ENCODE peak calls at places on chromosomes 5 and 9, in eight cellular contexts. B is HepG2, D is SK-N-SH, Q is HL-60, P is HCT116, A is Panc1, F is K562, R is GM12878. H is an unnamed sample. For H3K27me3, the result is how much of the 10 kb centered on the place peaks cover.

GRCh38 chr5:43104102-43104501 is 16.6 kb upstream of the ZNF131 start:
- DNase-seq in A (no peak), D (no peak), P (no peak), Q (no peak), R (no peak), F (no peak), B (no peak), H (no peak)

GRCh38 chr5:149441986-149442385 is 62.9 kb upstream of the IL17B start:
- DNase-seq in D (no peak), Q (no peak), R (no peak), B (no peak), F (no peak), A (no peak), P (no peak), H (no peak)

GRCh38 chr9:133064241-133065069 is 2.7 kb downstream of the CEL start:
- DNase-seq in B (no peak), D (no peak), R (no peak), Q (no peak), F (no peak), A (no peak), P (no peak), H (no peak)

GRCh38 chr5:141870871-141871270 is 7.3 kb downstream of the PCDH1 start:
- DNase-seq in P (no peak), B (no peak), D (no peak), A (no peak), F (no peak), R (no peak), Q (no peak), H (no peak)

GRCh38 chr9:136095028-136095494 is at the start of gene NACC2:
- DNase-seq in B (no peak), D (peak), R (no peak), P (no peak), Q (peak), F (peak), A (no peak), H (peak)

GRCh38 chr5:10601246-10602030 is 37.6 kb downstream of the ANKRD33B start:
- DNase-seq in R (no peak), Q (peak), F (peak), B (peak), P (peak), A (no peak), D (peak), H (no peak)

GRCh38 chr5:76849767-76850291 is at the start of gene S100Z:
- DNase-seq in Q (peak), F (peak), P (no peak), D (no peak), A (no peak), B (no peak), R (no peak), H (no peak)

GRCh38 chr9:128322342-128323191 is at the start of the genes COQ4 and TRUB2:
- DNase-seq in P (peak), R (peak), B (peak), D (peak), F (peak), Q (peak), A (peak), H (peak)

GRCh38 chr9:109408759-109409462 is 88.1 kb upstream of the EPB41L4B start:
- DNase-seq in D (no peak), F (no peak), B (no peak), P (no peak), Q (no peak), A (no peak), R (no peak), H (peak)

GRCh38 chr5:24391816-24392215 is 253.0 kb downstream of the CDH10 start:
- DNase-seq in B (no peak), P (no peak), Q (no peak), R (no peak), D (no peak), F (no peak), A (no peak), H (no peak)

GRCh38 chr9:21398955-21399489 is 9.9 kb upstream of the IFNA8 start:
- DNase-seq in P (no peak), R (no peak), F (no peak), A (no peak), D (no peak), B (no peak), Q (no peak), H (no peak)

GRCh38 chr9:21392270-21392669 is 7.1 kb upstream of the IFNA2 start:
- DNase-seq in F (no peak), P (peak), D (peak), A (no peak), Q (no peak), R (no peak), B (peak), H (peak)

GRCh38 chr9:21395778-21396717 is 10.8 kb upstream of the IFNA2 start:
- DNase-seq in P (peak), Q (peak), A (no peak), R (no peak), D (peak), F (no peak), B (peak), H (peak)
- H3K27me3 ChIP-seq in P (under half), Q (under half), A (under half), R (under half), D (under half), F (under half), B (under half), H (under half)

DNA sequence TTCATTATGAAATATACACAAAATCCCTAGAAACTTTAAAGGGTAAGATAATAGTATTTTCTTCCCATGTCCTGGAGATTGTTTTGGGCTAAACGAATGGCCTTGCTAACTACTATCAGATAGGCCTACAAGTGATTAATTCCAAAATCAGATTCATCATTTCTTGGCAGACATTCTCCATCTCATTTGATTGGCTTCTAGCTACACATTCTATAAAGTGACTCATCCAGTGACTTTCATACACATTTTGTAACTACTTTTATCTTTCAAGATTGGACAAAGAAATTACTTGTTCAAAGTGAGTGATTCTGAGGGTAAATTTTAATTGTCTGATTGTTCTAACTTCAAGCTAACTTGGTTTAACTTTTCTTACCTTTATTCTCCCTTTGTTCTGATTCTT is 93.3 kb downstream of the RAPGEF6 start:
- DNase-seq in B (no peak), A (no peak), P (no peak), D (no peak), Q (no peak), R (no peak), F (no peak), H (no peak)
- TF ChIP-seq REST in B (no peak), A (no peak), P (no peak), D (no peak), Q (no peak), R (no peak), F (no peak), H (no peak)

DNA sequence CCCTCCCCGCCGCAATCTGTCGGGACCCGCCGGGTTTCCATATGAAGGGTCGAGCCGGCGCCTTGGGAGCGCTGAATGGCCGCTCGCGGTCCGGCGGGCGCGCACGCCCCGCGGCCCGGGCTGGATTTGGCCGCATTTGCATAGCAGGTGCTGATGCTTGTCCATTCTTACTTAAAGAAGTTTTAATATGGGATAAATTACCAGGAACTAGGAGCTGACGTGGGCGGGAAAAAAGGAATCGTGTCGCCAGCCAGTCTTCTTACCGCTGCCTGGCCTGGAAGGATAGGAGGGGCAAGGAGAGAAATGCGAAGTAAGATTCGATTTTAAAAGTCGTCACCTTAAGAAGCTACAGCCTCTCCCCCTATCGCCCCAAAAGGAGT is 8.9 kb upstream of the NEUROG1 start:
- DNase-seq in P (no peak), F (no peak), B (no peak), R (no peak), Q (no peak), A (no peak), D (no peak), H (peak)
- H3K27me3 ChIP-seq in P (under half), F (under half), B (under half), R (under half), Q (under half), A (under half), D (half or more), H (half or more)

DNA sequence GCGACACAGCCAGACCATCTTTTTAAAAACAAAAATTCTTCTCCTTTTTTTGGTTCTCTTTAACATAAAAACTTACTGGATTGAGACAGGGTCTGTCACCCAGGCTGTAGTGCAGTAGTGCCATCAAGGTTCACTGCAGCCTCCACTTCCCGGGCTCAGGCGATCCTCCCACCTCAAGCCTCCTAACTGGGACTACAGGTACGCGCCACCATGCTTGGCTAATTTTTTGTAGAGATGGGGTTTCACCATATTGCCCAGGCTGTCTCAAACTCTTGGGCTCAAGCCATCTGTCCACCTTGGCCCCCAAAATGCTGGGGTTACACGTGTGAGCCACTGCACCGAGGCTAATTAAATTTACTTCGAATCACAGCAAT is 13.8 kb downstream of the HNRNPK start:
- DNase-seq in A (no peak), R (no peak), P (no peak), B (no peak), F (no peak), Q (no peak), D (no peak), H (peak)
- TF ChIP-seq REST in A (no peak), R (no peak), P (no peak), B (no peak), F (no peak), Q (no peak), D (no peak), H (no peak)

DNA sequence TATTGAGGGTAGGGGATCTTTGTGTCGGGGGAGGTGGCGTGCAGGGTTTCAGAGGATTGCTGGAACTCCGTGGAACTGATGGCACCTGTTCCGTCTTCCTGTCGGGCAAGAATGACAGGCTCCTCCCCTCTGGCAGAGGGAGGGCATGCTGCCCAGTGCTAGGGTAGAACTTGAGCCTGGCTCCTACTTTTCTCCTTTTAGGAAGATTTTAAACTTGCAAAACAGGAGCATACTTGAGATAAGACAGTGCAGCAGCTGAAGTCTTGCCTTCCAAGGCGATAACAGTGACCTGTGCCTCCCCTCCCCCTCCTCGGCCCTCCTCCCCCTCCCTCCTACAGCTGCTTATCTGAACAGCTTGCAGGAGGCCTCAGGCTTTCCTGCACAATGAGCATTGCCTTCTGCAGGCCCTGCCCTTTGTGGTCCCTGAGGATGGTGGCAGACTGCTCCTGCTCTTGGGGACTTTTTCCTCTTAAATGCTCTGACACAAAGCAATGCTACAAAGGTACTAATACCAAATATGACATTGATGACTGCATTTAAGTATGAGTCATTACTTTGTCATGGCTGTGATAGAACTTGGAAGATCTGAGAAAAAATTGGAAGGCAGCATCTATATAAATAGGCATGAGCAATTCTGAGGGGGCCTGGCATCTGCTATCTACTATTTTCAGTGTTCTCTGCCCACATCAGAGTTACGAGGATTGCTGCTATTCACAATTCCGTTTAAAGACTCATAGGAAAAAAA is 1.9 kb downstream of the GADD45G start:
- DNase-seq in Q (peak), P (no peak), B (no peak), R (no peak), A (no peak), D (peak), F (peak), H (peak)
- H3K27me3 ChIP-seq in Q (under half), P (under half), B (under half), R (under half), A (under half), D (under half), F (under half), H (under half)

GRCh38 chr9:13744233-13744954 is 464.9 kb upstream of the MPDZ start:
- DNase-seq in D (peak), F (no peak), P (no peak), R (no peak), A (no peak), B (no peak), Q (no peak), H (no peak)
- TF ChIP-seq REST in D (no peak), F (no peak), P (no peak), R (no peak), A (no peak), B (no peak), Q (no peak), H (no peak)

H was measured in GM23338.